ENCODE peak calls at places on chromosomes 16 and 17, in eight cellular contexts. One of them, this sample, is unnamed.

GRCh38 chr16:65532846-65533245 is 411.0 kb upstream of the CDH11 start:
- DNase-seq in fibroblast of the conjunctiva: no peak
- DNase-seq in ELR: no peak
- DNase-seq in activated CD8-positive, alpha-beta memory T cell treated with anti-CD3 and anti-CD28 coated beads for 1 hour: no peak
- DNase-seq in EL: no peak
- DNase-seq in AG20443: no peak
- DNase-seq in HFF-Myc: no peak
- DNase-seq in activated CD4-positive, alpha-beta T cell treated with anti-CD3 and anti-CD28 coated beads for 1 hour: no peak
- DNase-seq in this sample: no peak

GRCh38 chr17:42531455-42532354 is 4.3 kb upstream of the NAGLU start:
- DNase-seq in ELR: peak; percentile 68
- DNase-seq in activated CD8-positive, alpha-beta memory T cell treated with anti-CD3 and anti-CD28 coated beads for 1 hour: no peak
- DNase-seq in HFF-Myc: no peak
- DNase-seq in AG20443: peak; percentile 72
- DNase-seq in activated CD4-positive, alpha-beta T cell treated with anti-CD3 and anti-CD28 coated beads for 1 hour: peak; percentile 28
- DNase-seq in fibroblast of the conjunctiva: no peak
- DNase-seq in EL: peak; percentile 59
- DNase-seq in this sample: no peak

GRCh38 chr17:79658811-79659207 is 48.0 kb upstream of the RBFOX3 start:
- DNase-seq in activated CD8-positive, alpha-beta memory T cell treated with anti-CD3 and anti-CD28 coated beads for 1 hour: no peak
- DNase-seq in activated CD4-positive, alpha-beta T cell treated with anti-CD3 and anti-CD28 coated beads for 1 hour: no peak
- DNase-seq in HFF-Myc: peak; percentile 11
- DNase-seq in fibroblast of the conjunctiva: no peak
- DNase-seq in EL: peak; percentile 10
- DNase-seq in ELR: peak; percentile 45
- DNase-seq in AG20443: peak; percentile 29
- DNase-seq in this sample: no peak

GRCh38 chr16:57624806-57625500 is 3.5 kb upstream of the ADGRG1 start:
- DNase-seq in activated CD4-positive, alpha-beta T cell treated with anti-CD3 and anti-CD28 coated beads for 1 hour: no peak
- DNase-seq in activated CD8-positive, alpha-beta memory T cell treated with anti-CD3 and anti-CD28 coated beads for 1 hour: no peak
- DNase-seq in ELR: no peak
- DNase-seq in AG20443: no peak
- DNase-seq in fibroblast of the conjunctiva: no peak
- DNase-seq in HFF-Myc: no peak
- DNase-seq in EL: no peak
- DNase-seq in this sample: peak; percentile 42

GRCh38 chr16:10964039-10964890 is 19.9 kb downstream of the CLEC16A start:
- DNase-seq in activated CD8-positive, alpha-beta memory T cell treated with anti-CD3 and anti-CD28 coated beads for 1 hour: peak; percentile 49
- DNase-seq in activated CD4-positive, alpha-beta T cell treated with anti-CD3 and anti-CD28 coated beads for 1 hour: peak; percentile 70
- DNase-seq in HFF-Myc: peak; percentile 59
- DNase-seq in AG20443: peak; percentile 91
- DNase-seq in ELR: peak; percentile 85
- DNase-seq in fibroblast of the conjunctiva: peak; percentile 53
- DNase-seq in EL: peak; percentile 81
- DNase-seq in this sample: no peak

GRCh38 chr17:77501751-77502625 is 361.2 kb downstream of the SEC14L1 start:
- DNase-seq in ELR: no peak
- DNase-seq in EL: no peak
- DNase-seq in fibroblast of the conjunctiva: no peak
- DNase-seq in HFF-Myc: no peak
- DNase-seq in activated CD8-positive, alpha-beta memory T cell treated with anti-CD3 and anti-CD28 coated beads for 1 hour: no peak
- DNase-seq in AG20443: no peak
- DNase-seq in activated CD4-positive, alpha-beta T cell treated with anti-CD3 and anti-CD28 coated beads for 1 hour: no peak
- DNase-seq in this sample: no peak

GRCh38 chr17:21679256-21680146 is 12.8 kb upstream of the KCNJ18 start:
- DNase-seq in EL: no peak
- DNase-seq in activated CD4-positive, alpha-beta T cell treated with anti-CD3 and anti-CD28 coated beads for 1 hour: no peak
- DNase-seq in fibroblast of the conjunctiva: no peak
- DNase-seq in HFF-Myc: no peak
- DNase-seq in AG20443: no peak
- DNase-seq in activated CD8-positive, alpha-beta memory T cell treated with anti-CD3 and anti-CD28 coated beads for 1 hour: no peak
- DNase-seq in ELR: no peak
- DNase-seq in this sample: no peak

GRCh38 chr17:28575126-28575795 is 1.4 kb downstream of the ALDOC start:
- DNase-seq in AG20443: no peak
- DNase-seq in fibroblast of the conjunctiva: no peak
- DNase-seq in EL: no peak
- DNase-seq in activated CD4-positive, alpha-beta T cell treated with anti-CD3 and anti-CD28 coated beads for 1 hour: no peak
- DNase-seq in HFF-Myc: no peak
- DNase-seq in activated CD8-positive, alpha-beta memory T cell treated with anti-CD3 and anti-CD28 coated beads for 1 hour: no peak
- DNase-seq in ELR: no peak
- DNase-seq in this sample: no peak

GRCh38 chr17:156094-156621 is 18.8 kb downstream of the SCGB1C2 start:
- DNase-seq in activated CD4-positive, alpha-beta T cell treated with anti-CD3 and anti-CD28 coated beads for 1 hour: no peak
- DNase-seq in EL: no peak
- DNase-seq in AG20443: no peak
- DNase-seq in HFF-Myc: no peak
- DNase-seq in ELR: no peak
- DNase-seq in activated CD8-positive, alpha-beta memory T cell treated with anti-CD3 and anti-CD28 coated beads for 1 hour: no peak
- DNase-seq in fibroblast of the conjunctiva: no peak
- DNase-seq in this sample: no peak

GRCh38 chr16:68490829-68491575 is 42.7 kb upstream of the SMPD3 start:
- DNase-seq in activated CD8-positive, alpha-beta memory T cell treated with anti-CD3 and anti-CD28 coated beads for 1 hour: no peak
- DNase-seq in AG20443: peak; percentile 73
- DNase-seq in EL: peak; percentile 65
- DNase-seq in fibroblast of the conjunctiva: no peak
- DNase-seq in ELR: peak; percentile 80
- DNase-seq in activated CD4-positive, alpha-beta T cell treated with anti-CD3 and anti-CD28 coated beads for 1 hour: no peak
- DNase-seq in HFF-Myc: no peak
- DNase-seq in this sample: no peak

GRCh38 chr17:17205368-17206148 is 575 bp downstream of the PLD6 start:
- DNase-seq in EL: peak; percentile 67
- DNase-seq in activated CD8-positive, alpha-beta memory T cell treated with anti-CD3 and anti-CD28 coated beads for 1 hour: no peak
- DNase-seq in activated CD4-positive, alpha-beta T cell treated with anti-CD3 and anti-CD28 coated beads for 1 hour: peak; percentile 27
- DNase-seq in HFF-Myc: no peak
- DNase-seq in ELR: peak; percentile 82
- DNase-seq in AG20443: peak; percentile 89
- DNase-seq in fibroblast of the conjunctiva: no peak
- DNase-seq in this sample: peak; percentile 49

This sample was measured in caudate nucleus.